ENCODE peak calls at places on chromosomes 6 and 20, in seven cellular contexts. One of them, this sample, is unnamed. For H3K27me3, the result is how much of the 10 kb centered on the place peaks cover.

GRCh38 chr20:32191873-32192272 is 15.7 kb downstream of the PLAGL2 start:
- DNase-seq in breast epithelium: no peak
- DNase-seq in neuronal stem cell: no peak
- DNase-seq in CD4-positive, alpha-beta T cell: no peak
- DNase-seq in astrocyte: peak
- DNase-seq in stomach: no peak
- DNase-seq in small intestine: no peak
- DNase-seq in this sample: no peak

GRCh38 chr6:140436023-140436811 is 1061.8 kb upstream of the CITED2 start:
- DNase-seq in breast epithelium: peak
- DNase-seq in neuronal stem cell: peak
- DNase-seq in CD4-positive, alpha-beta T cell: no peak
- DNase-seq in astrocyte: peak
- DNase-seq in stomach: no peak
- DNase-seq in small intestine: no peak
- DNase-seq in this sample: peak

GRCh38 chr6:148179786-148180185 is 162.9 kb upstream of the SASH1 start:
- DNase-seq in breast epithelium: no peak
- DNase-seq in neuronal stem cell: no peak
- DNase-seq in CD4-positive, alpha-beta T cell: no peak
- DNase-seq in astrocyte: no peak
- DNase-seq in stomach: no peak
- DNase-seq in small intestine: no peak
- DNase-seq in this sample: no peak

GRCh38 chr6:34146801-34147592 is 1.1 kb upstream of the GRM4 start:
- DNase-seq in breast epithelium: no peak
- DNase-seq in neuronal stem cell: no peak
- DNase-seq in CD4-positive, alpha-beta T cell: no peak
- DNase-seq in astrocyte: peak
- DNase-seq in stomach: no peak
- DNase-seq in small intestine: no peak
- DNase-seq in this sample: no peak

GRCh38 chr20:38166707-38167233 is 1.7 kb upstream of the TGM2 start:
- DNase-seq in breast epithelium: no peak
- DNase-seq in neuronal stem cell: no peak
- DNase-seq in CD4-positive, alpha-beta T cell: no peak
- DNase-seq in astrocyte: no peak
- DNase-seq in stomach: no peak
- DNase-seq in small intestine: no peak
- DNase-seq in this sample: no peak

GRCh38 chr20:64063389-64064144 is 569 bp downstream of the TCEA2 start:
- DNase-seq in breast epithelium: peak
- DNase-seq in neuronal stem cell: no peak
- DNase-seq in CD4-positive, alpha-beta T cell: no peak
- DNase-seq in astrocyte: no peak
- DNase-seq in stomach: no peak
- DNase-seq in small intestine: peak
- DNase-seq in this sample: no peak

GRCh38 chr6:14146459-14147096 is 29.0 kb downstream of the CD83 start:
- DNase-seq in breast epithelium: no peak
- DNase-seq in neuronal stem cell: no peak
- DNase-seq in CD4-positive, alpha-beta T cell: no peak
- DNase-seq in astrocyte: no peak
- DNase-seq in stomach: no peak
- DNase-seq in small intestine: no peak
- DNase-seq in this sample: no peak

GRCh38 chr6:10855233-10855632 is 16.9 kb upstream of the MAK start:
- DNase-seq in breast epithelium: no peak
- DNase-seq in neuronal stem cell: no peak
- DNase-seq in CD4-positive, alpha-beta T cell: no peak
- DNase-seq in astrocyte: no peak
- DNase-seq in stomach: no peak
- DNase-seq in small intestine: no peak
- DNase-seq in this sample: no peak

GRCh38 chr20:16479666-16480065 is 93.6 kb downstream of the KIF16B start:
- DNase-seq in breast epithelium: no peak
- DNase-seq in neuronal stem cell: no peak
- DNase-seq in CD4-positive, alpha-beta T cell: no peak
- DNase-seq in astrocyte: no peak
- DNase-seq in stomach: no peak
- DNase-seq in small intestine: no peak
- DNase-seq in this sample: no peak

GRCh38 chr6:48844696-48845095 is 618.4 kb downstream of the MMUT start:
- DNase-seq in breast epithelium: no peak
- DNase-seq in neuronal stem cell: no peak
- DNase-seq in CD4-positive, alpha-beta T cell: no peak
- DNase-seq in astrocyte: no peak
- DNase-seq in stomach: no peak
- DNase-seq in small intestine: no peak
- DNase-seq in this sample: no peak

GRCh38 chr20:44017905-44018683 is 103.4 kb downstream of the TOX2 start:
- DNase-seq in breast epithelium: no peak
- DNase-seq in neuronal stem cell: no peak
- DNase-seq in CD4-positive, alpha-beta T cell: no peak
- DNase-seq in astrocyte: peak
- DNase-seq in stomach: peak
- DNase-seq in small intestine: peak
- DNase-seq in this sample: peak

GRCh38 chr6:148491638-148492210 is 149.1 kb downstream of the SASH1 start:
- DNase-seq in breast epithelium: no peak
- DNase-seq in neuronal stem cell: no peak
- DNase-seq in CD4-positive, alpha-beta T cell: no peak
- DNase-seq in astrocyte: peak
- DNase-seq in stomach: no peak
- DNase-seq in small intestine: no peak
- DNase-seq in this sample: no peak

GRCh38 chr6:160978141-160978926 is 13.2 kb upstream of the MAP3K4 start:
- DNase-seq in breast epithelium: no peak
- DNase-seq in neuronal stem cell: no peak
- DNase-seq in CD4-positive, alpha-beta T cell: no peak
- DNase-seq in astrocyte: peak
- DNase-seq in stomach: no peak
- DNase-seq in small intestine: no peak
- DNase-seq in this sample: no peak

GRCh38 chr20:61926796-61927192 is 138.9 kb downstream of the TAF4 start:
- DNase-seq in breast epithelium: no peak
- DNase-seq in neuronal stem cell: no peak
- DNase-seq in CD4-positive, alpha-beta T cell: no peak
- DNase-seq in astrocyte: no peak
- DNase-seq in stomach: no peak
- DNase-seq in small intestine: no peak
- DNase-seq in this sample: no peak

GRCh38 chr20:37544386-37544785 is 16.7 kb upstream of the BLCAP start:
- DNase-seq in breast epithelium: no peak
- DNase-seq in neuronal stem cell: no peak
- DNase-seq in CD4-positive, alpha-beta T cell: no peak
- DNase-seq in astrocyte: no peak
- DNase-seq in stomach: no peak
- DNase-seq in small intestine: no peak
- DNase-seq in this sample: no peak

GRCh38 chr20:52493177-52493711 is 301.7 kb upstream of the ZFP64 start:
- DNase-seq in breast epithelium: no peak
- DNase-seq in neuronal stem cell: no peak
- DNase-seq in CD4-positive, alpha-beta T cell: no peak
- DNase-seq in astrocyte: peak
- DNase-seq in stomach: no peak
- DNase-seq in small intestine: peak
- DNase-seq in this sample: no peak

GRCh38 chr6:70652216-70652615 is 15.5 kb upstream of the SMAP1 start:
- DNase-seq in breast epithelium: no peak
- DNase-seq in neuronal stem cell: no peak
- DNase-seq in CD4-positive, alpha-beta T cell: no peak
- DNase-seq in astrocyte: no peak
- DNase-seq in stomach: no peak
- DNase-seq in small intestine: no peak
- DNase-seq in this sample: no peak

GRCh38 chr6:132763269-132763668 is 5.6 kb upstream of the VNN2 start:
- DNase-seq in breast epithelium: no peak
- DNase-seq in neuronal stem cell: no peak
- DNase-seq in CD4-positive, alpha-beta T cell: peak
- DNase-seq in astrocyte: no peak
- DNase-seq in stomach: no peak
- DNase-seq in small intestine: peak
- DNase-seq in this sample: no peak

GRCh38 chr6:132812255-132812732 is 2.1 kb upstream of the RPS12 start:
- DNase-seq in breast epithelium: no peak
- DNase-seq in neuronal stem cell: no peak
- DNase-seq in CD4-positive, alpha-beta T cell: no peak
- DNase-seq in astrocyte: peak
- DNase-seq in stomach: no peak
- DNase-seq in small intestine: peak
- DNase-seq in this sample: no peak

GRCh38 chr20:39823239-39823638 is 861.1 kb downstream of the DHX35 start:
- DNase-seq in breast epithelium: no peak
- DNase-seq in neuronal stem cell: no peak
- DNase-seq in CD4-positive, alpha-beta T cell: no peak
- DNase-seq in astrocyte: peak
- DNase-seq in stomach: no peak
- DNase-seq in small intestine: no peak
- DNase-seq in this sample: no peak

GRCh38 chr6:127192911-127193503 is 73.7 kb upstream of the RNF146 start:
- DNase-seq in breast epithelium: no peak
- DNase-seq in neuronal stem cell: no peak
- DNase-seq in CD4-positive, alpha-beta T cell: no peak
- DNase-seq in astrocyte: no peak
- DNase-seq in stomach: no peak
- DNase-seq in small intestine: no peak
- DNase-seq in this sample: no peak

GRCh38 chr6:35237466-35237865 is 22.1 kb upstream of the ZNF76 start:
- DNase-seq in breast epithelium: no peak
- DNase-seq in neuronal stem cell: no peak
- DNase-seq in CD4-positive, alpha-beta T cell: no peak
- DNase-seq in astrocyte: no peak
- DNase-seq in stomach: no peak
- DNase-seq in small intestine: no peak
- DNase-seq in this sample: no peak

GRCh38 chr6:168870982-168871381 is 382.7 kb downstream of the THBS2 start:
- DNase-seq in breast epithelium: no peak
- DNase-seq in neuronal stem cell: no peak
- DNase-seq in CD4-positive, alpha-beta T cell: no peak
- DNase-seq in astrocyte: no peak
- DNase-seq in stomach: no peak
- DNase-seq in small intestine: no peak
- DNase-seq in this sample: no peak

DNA sequence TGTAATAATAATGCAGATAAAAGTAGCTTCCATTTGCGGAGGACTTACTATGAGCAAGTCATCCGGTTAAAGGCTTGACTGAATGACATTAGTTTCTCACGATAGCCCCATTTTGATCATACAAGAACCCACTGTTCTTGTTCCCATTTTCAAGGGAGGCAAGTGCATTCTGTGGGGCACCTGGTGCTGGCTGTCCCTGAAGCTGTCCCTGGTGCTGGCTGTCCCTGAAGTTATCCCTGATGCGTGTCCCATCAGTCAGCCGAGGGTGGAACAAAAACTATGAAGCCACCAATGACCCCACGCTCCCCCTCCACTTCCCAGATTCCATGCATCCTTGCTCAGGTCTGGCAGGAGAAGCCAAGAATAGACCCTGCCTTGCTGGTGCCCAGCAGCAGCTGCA is 95.3 kb downstream of the EDN3 start:
- DNase-seq in breast epithelium: no peak
- DNase-seq in neuronal stem cell: no peak
- DNase-seq in CD4-positive, alpha-beta T cell: no peak
- DNase-seq in astrocyte: no peak
- DNase-seq in stomach: no peak
- DNase-seq in small intestine: no peak
- DNase-seq in this sample: no peak
- H3K27me3 ChIP-seq in breast epithelium: under half
- H3K27me3 ChIP-seq in neuronal stem cell: under half
- H3K27me3 ChIP-seq in CD4-positive, alpha-beta T cell: under half
- H3K27me3 ChIP-seq in astrocyte: under half
- H3K27me3 ChIP-seq in stomach: under half
- H3K27me3 ChIP-seq in small intestine: under half
- H3K27me3 ChIP-seq in this sample: under half

GRCh38 chr20:54343073-54343472 is 132.3 kb upstream of the DOK5 start:
- DNase-seq in breast epithelium: no peak
- DNase-seq in neuronal stem cell: no peak
- DNase-seq in CD4-positive, alpha-beta T cell: no peak
- DNase-seq in astrocyte: no peak
- DNase-seq in stomach: no peak
- DNase-seq in small intestine: no peak
- DNase-seq in this sample: no peak
- H3K27me3 ChIP-seq in breast epithelium: under half
- H3K27me3 ChIP-seq in neuronal stem cell: under half
- H3K27me3 ChIP-seq in CD4-positive, alpha-beta T cell: under half
- H3K27me3 ChIP-seq in astrocyte: under half
- H3K27me3 ChIP-seq in stomach: under half
- H3K27me3 ChIP-seq in small intestine: under half
- H3K27me3 ChIP-seq in this sample: under half

GRCh38 chr20:49478266-49478665 is 4.2 kb downstream of the KCNB1 start:
- DNase-seq in breast epithelium: no peak
- DNase-seq in neuronal stem cell: no peak
- DNase-seq in CD4-positive, alpha-beta T cell: no peak
- DNase-seq in astrocyte: no peak
- DNase-seq in stomach: no peak
- DNase-seq in small intestine: no peak
- DNase-seq in this sample: no peak

GRCh38 chr20:49475979-49476378 is 6.5 kb downstream of the KCNB1 start:
- DNase-seq in breast epithelium: no peak
- DNase-seq in neuronal stem cell: no peak
- DNase-seq in CD4-positive, alpha-beta T cell: no peak
- DNase-seq in astrocyte: no peak
- DNase-seq in stomach: no peak
- DNase-seq in small intestine: no peak
- DNase-seq in this sample: no peak

GRCh38 chr20:49475292-49475691 is 7.2 kb downstream of the KCNB1 start:
- DNase-seq in breast epithelium: no peak
- DNase-seq in neuronal stem cell: no peak
- DNase-seq in CD4-positive, alpha-beta T cell: no peak
- DNase-seq in astrocyte: no peak
- DNase-seq in stomach: no peak
- DNase-seq in small intestine: no peak
- DNase-seq in this sample: no peak

GRCh38 chr20:49478754-49479689 is 3.4 kb downstream of the KCNB1 start:
- DNase-seq in breast epithelium: no peak
- DNase-seq in neuronal stem cell: no peak
- DNase-seq in CD4-positive, alpha-beta T cell: no peak
- DNase-seq in astrocyte: no peak
- DNase-seq in stomach: no peak
- DNase-seq in small intestine: no peak
- DNase-seq in this sample: no peak

GRCh38 chr20:49477200-49477599 is 5.3 kb downstream of the KCNB1 start:
- DNase-seq in breast epithelium: no peak
- DNase-seq in neuronal stem cell: no peak
- DNase-seq in CD4-positive, alpha-beta T cell: no peak
- DNase-seq in astrocyte: no peak
- DNase-seq in stomach: no peak
- DNase-seq in small intestine: no peak
- DNase-seq in this sample: no peak
- H3K27me3 ChIP-seq in breast epithelium: under half
- H3K27me3 ChIP-seq in neuronal stem cell: under half
- H3K27me3 ChIP-seq in CD4-positive, alpha-beta T cell: under half
- H3K27me3 ChIP-seq in astrocyte: under half
- H3K27me3 ChIP-seq in stomach: under half
- H3K27me3 ChIP-seq in small intestine: under half
- H3K27me3 ChIP-seq in this sample: under half

DNA sequence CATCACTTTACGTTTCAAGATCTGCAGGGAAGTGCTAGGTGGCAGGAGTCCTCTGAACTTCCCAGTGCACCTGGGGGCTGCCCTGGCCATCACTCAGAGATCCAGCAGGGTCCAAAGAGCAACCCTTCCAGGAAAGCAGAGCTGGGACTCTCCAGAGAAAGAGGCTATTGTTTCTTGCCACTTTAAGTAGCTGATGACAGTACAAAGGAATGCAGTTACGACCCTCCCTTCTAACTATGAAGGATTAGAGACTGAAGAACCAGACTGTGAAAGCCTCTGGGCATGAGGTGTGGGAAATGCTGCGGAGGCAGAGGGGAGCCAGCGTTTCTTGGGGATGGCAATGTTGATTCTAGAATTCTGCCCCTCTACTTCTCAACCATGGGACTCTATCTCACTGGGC is 189.1 kb upstream of the SUPT3H start:
- DNase-seq in breast epithelium: no peak
- DNase-seq in neuronal stem cell: peak
- DNase-seq in CD4-positive, alpha-beta T cell: no peak
- DNase-seq in astrocyte: peak
- DNase-seq in stomach: no peak
- DNase-seq in small intestine: peak
- DNase-seq in this sample: no peak
- H3K27me3 ChIP-seq in breast epithelium: under half
- H3K27me3 ChIP-seq in neuronal stem cell: under half
- H3K27me3 ChIP-seq in CD4-positive, alpha-beta T cell: under half
- H3K27me3 ChIP-seq in astrocyte: under half
- H3K27me3 ChIP-seq in stomach: under half
- H3K27me3 ChIP-seq in small intestine: under half
- H3K27me3 ChIP-seq in this sample: under half